ENCODE peak calls at places on chromosomes 16 and 17, in five cellular contexts. X is ureter; R is glutamatergic neuron; I is activated CD4-positive, alpha-beta T cell treated with anti-CD3 and anti-CD28 coated beads, Interleukin-2, amount 10 ng/mL, durations not matched to agents 24 days and 14 days; A is COR-L47. K is an unnamed sample.

GRCh38 chr17:28372945-28373274 is 1.4 kb downstream of the SARM1 start:
- DNase-seq in I (no peak), A (no peak), X (no peak), R (no peak), K (no peak)

GRCh38 chr17:18066866-18067265 is 20.9 kb upstream of the DRG2 start:
- DNase-seq in I (no peak), A (no peak), X (no peak), R (no peak), K (no peak)

GRCh38 chr17:8109669-8110455 is 8.5 kb downstream of the ALOXE3 start:
- DNase-seq in X (peak), A (no peak), R (peak), I (peak), K (no peak)

GRCh38 chr17:80835816-80836657 is 155.6 kb upstream of the CHMP6 start:
- DNase-seq in X (no peak), R (no peak), I (no peak), A (no peak), K (no peak)

GRCh38 chr17:49046912-49047311 is 49.7 kb downstream of the IGF2BP1 start:
- DNase-seq in R (no peak), A (no peak), X (no peak), I (no peak), K (no peak)

GRCh38 chr16:23587726-23588125 is 8.4 kb downstream of the NDUFAB1 start:
- DNase-seq in A (no peak), X (no peak), R (no peak), I (no peak), K (no peak)

GRCh38 chr16:57694191-57694555 is 433 bp upstream of the DRC7 start:
- DNase-seq in X (no peak), A (no peak), R (no peak), I (no peak), K (no peak)

GRCh38 chr16:85100265-85100664 is 12.0 kb downstream of the CIBAR2 start:
- DNase-seq in I (no peak), R (no peak), A (no peak), X (no peak), K (no peak)

GRCh38 chr17:72454342-72454741 is 333.5 kb downstream of the SOX9 start:
- DNase-seq in X (no peak), I (no peak), R (no peak), A (no peak), K (no peak)

GRCh38 chr17:28446716-28447395 is 26.6 kb upstream of the SLC13A2 start:
- DNase-seq in R (no peak), A (no peak), X (no peak), I (no peak), K (no peak)

GRCh38 chr17:64599187-64599676 is 62.9 kb downstream of the SMURF2 start:
- DNase-seq in I (peak), A (no peak), R (no peak), X (peak), K (no peak)

GRCh38 chr17:46984341-46984740 is 5.3 kb upstream of the RPRML start:
- DNase-seq in R (peak), I (no peak), A (no peak), X (no peak), K (no peak)

GRCh38 chr16:69217433-69217832 is 30.5 kb downstream of the SNTB2 start:
- DNase-seq in R (no peak), X (no peak), A (no peak), I (no peak), K (no peak)

GRCh38 chr16:78567713-78568112 is 468.3 kb downstream of the WWOX start:
- DNase-seq in R (no peak), I (no peak), X (no peak), A (no peak), K (no peak)

GRCh38 chr16:24737391-24737871 is 8.0 kb downstream of the TNRC6A start:
- DNase-seq in R (no peak), A (no peak), X (no peak), I (no peak), K (no peak)

GRCh38 chr17:30854146-30854545 is 22.4 kb downstream of the ATAD5 start:
- DNase-seq in R (no peak), I (no peak), A (no peak), X (no peak), K (no peak)

GRCh38 chr17:4753392-4753791 is 13.7 kb upstream of the CXCL16 start:
- DNase-seq in I (no peak), A (no peak), X (no peak), R (no peak), K (no peak)

GRCh38 chr17:42017866-42018200 is 594 bp upstream of the DNAJC7 start:
- DNase-seq in A (no peak), X (no peak), R (no peak), I (no peak), K (no peak)

GRCh38 chr16:53821487-53821886 is 117.5 kb downstream of the FTO start:
- DNase-seq in R (no peak), A (no peak), X (no peak), I (no peak), K (no peak)

GRCh38 chr16:73427177-73427576 is 379.2 kb upstream of the ZFHX3 start:
- DNase-seq in X (no peak), R (no peak), I (no peak), A (no peak), K (no peak)

GRCh38 chr16:23905027-23905426 is 69.2 kb downstream of the PRKCB start:
- DNase-seq in R (no peak), X (peak), A (no peak), I (no peak), K (no peak)

GRCh38 chr16:24643489-24643888 is 86.0 kb upstream of the TNRC6A start:
- DNase-seq in I (no peak), R (no peak), X (no peak), A (no peak), K (no peak)

GRCh38 chr17:73814070-73814469 is 169.8 kb upstream of the SDK2 start:
- DNase-seq in R (no peak), A (peak), I (no peak), X (no peak), K (no peak)

GRCh38 chr17:20156196-20157077 is 147.3 kb downstream of the SPECC1 start:
- DNase-seq in A (peak), R (peak), I (peak), X (peak), K (no peak)

GRCh38 chr17:57048096-57048495 is 37.0 kb upstream of the AKAP1 start:
- DNase-seq in R (no peak), X (no peak), A (no peak), I (no peak), K (no peak)

GRCh38 chr17:9401434-9401833 is 174.2 kb downstream of the STX8 start:
- DNase-seq in X (no peak), A (no peak), R (no peak), I (no peak), K (no peak)

GRCh38 chr16:77674888-77675287 is 47.4 kb upstream of the NUDT7 start:
- DNase-seq in A (no peak), I (no peak), X (no peak), R (no peak), K (no peak)

GRCh38 chr16:77402118-77402517 is 32.7 kb downstream of the ADAMTS18 start:
- DNase-seq in R (no peak), I (no peak), X (no peak), A (no peak), K (no peak)

GRCh38 chr17:13626703-13627102 is 25.0 kb upstream of the HS3ST3A1 start:
- DNase-seq in X (no peak), A (no peak), I (no peak), R (no peak), K (no peak)

GRCh38 chr17:7993972-7994589 is 8.3 kb upstream of the GUCY2D start:
- DNase-seq in I (no peak), X (no peak), A (no peak), R (no peak), K (no peak)

GRCh38 chr17:65142247-65142646 is 5.1 kb downstream of the RGS9 start:
- DNase-seq in I (no peak), X (no peak), A (no peak), R (no peak), K (no peak)

GRCh38 chr17:49260011-49260921 is 29.7 kb upstream of the PHOSPHO1 start:
- DNase-seq in I (peak), R (peak), X (peak), A (no peak), K (peak)

GRCh38 chr16:85536073-85536410 is 77.1 kb upstream of the GSE1 start:
- DNase-seq in I (no peak), R (no peak), A (no peak), X (no peak), K (no peak)

K was measured in right atrium auricular region.